ENCODE peak calls at places on chromosomes 2 and 18, in five cellular contexts. P is stimulated activated naive CD8-positive, alpha-beta T cell treated with anti-CD3 and anti-CD28 coated beads, Interleukin-15, Interleukin-2, amounts not matched to agents 100 U/mL and 50 U/mL, for 24 hours; E is HCT116; R is activated CD8-positive, alpha-beta T cell treated with anti-CD3 and anti-CD28 coated beads for 36 hours; M is left lung. L is an unnamed sample.

GRCh38 chr2:85266424-85267041 is 61.3 kb downstream of the TGOLN2 start:
- ATAC-seq in E (peak), R (peak), P (peak), M (peak), L (peak)

GRCh38 chr2:72934683-72935610 is 17.6 kb downstream of the EMX1 start:
- ATAC-seq in P (no peak), E (peak), R (no peak), M (peak), L (no peak)

GRCh38 chr2:109021895-109022300 is 32.9 kb upstream of the EDAR start:
- ATAC-seq in R (no peak), P (no peak), E (no peak), M (no peak), L (no peak)

GRCh38 chr2:168139791-168140190 is 107.6 kb downstream of the STK39 start:
- ATAC-seq in E (no peak), R (no peak), P (no peak), M (no peak), L (no peak)

GRCh38 chr2:205681836-205682238 is 464 bp upstream of the NRP2 start:
- ATAC-seq in E (no peak), M (no peak), P (no peak), R (no peak), L (peak)

GRCh38 chr18:45849529-45849928 is 24.1 kb downstream of the SIGLEC15 start:
- ATAC-seq in R (no peak), M (no peak), P (peak), E (peak), L (peak)

GRCh38 chr18:21315741-21316187 is 73.7 kb downstream of the GREB1L start:
- ATAC-seq in M (no peak), R (no peak), E (peak), P (no peak), L (no peak)

GRCh38 chr2:42185200-42185921 is 16.2 kb downstream of the EML4 start:
- ATAC-seq in R (no peak), E (no peak), P (no peak), M (no peak), L (no peak)

GRCh38 chr2:215833531-215834162 is 179.7 kb downstream of the MREG start:
- ATAC-seq in M (peak), P (no peak), E (no peak), R (no peak), L (no peak)

GRCh38 chr2:170155022-170155722 is 22.8 kb upstream of the MYO3B start:
- ATAC-seq in E (no peak), P (no peak), R (no peak), M (peak), L (no peak)

GRCh38 chr2:101596346-101596745 is 101.2 kb upstream of the MAP4K4 start:
- ATAC-seq in E (no peak), R (no peak), M (no peak), P (no peak), L (no peak)

GRCh38 chr2:200950378-200950777 is 13.1 kb downstream of the ORC2 start:
- ATAC-seq in E (no peak), P (no peak), R (no peak), M (no peak), L (no peak)

GRCh38 chr2:50591642-50592041 is 440.3 kb downstream of the NRXN1 start:
- ATAC-seq in P (no peak), R (no peak), M (no peak), E (no peak), L (no peak)

L was measured in stimulated activated memory B cell treated with anti-CD40 and anti-IgM and Interleukin-4, amounts not matched to agents 10 μg/mL and 1 μg/mL and 100 μg/mL, for 72 hours.